ENCODE peak calls at places on chromosomes 1 and 21, in five cellular contexts. C, Z, X, H and P are unnamed samples.

GRCh38 chr21:35037384-35038105 is 11.6 kb downstream of the RUNX1 start:
- DNase-seq in C (no peak), Z (no peak), X (no peak), H (no peak), P (no peak)

GRCh38 chr1:177338376-177338775 is 167.6 kb downstream of the BRINP2 start:
- DNase-seq in C (no peak), Z (no peak), X (no peak), H (no peak), P (no peak)

GRCh38 chr1:236394905-236395779 is 1.1 kb downstream of the EDARADD start:
- DNase-seq in C (peak), Z (no peak), X (peak), H (no peak), P (no peak)

GRCh38 chr1:117653195-117653594 is 47.3 kb downstream of the TENT5C start:
- DNase-seq in C (no peak), Z (no peak), X (no peak), H (no peak), P (no peak)

GRCh38 chr1:102365074-102365473 is 368.3 kb upstream of the OLFM3 start:
- DNase-seq in C (no peak), Z (no peak), X (no peak), H (no peak), P (no peak)

GRCh38 chr1:89823679-89824292 is 3.0 kb downstream of the LRRC8D start:
- DNase-seq in C (peak), Z (no peak), X (no peak), H (no peak), P (no peak)

GRCh38 chr1:4796161-4796998 is 142.0 kb downstream of the AJAP1 start:
- DNase-seq in C (no peak), Z (no peak), X (no peak), H (peak), P (no peak)

GRCh38 chr1:95793893-95794292 is 559.9 kb downstream of the RWDD3 start:
- DNase-seq in C (no peak), Z (no peak), X (no peak), H (no peak), P (no peak)

GRCh38 chr1:1157914-1158710 is 15.6 kb upstream of the TTLL10 start:
- DNase-seq in C (peak), Z (no peak), X (no peak), H (no peak), P (no peak)

GRCh38 chr21:15775981-15776380 is 46.2 kb downstream of the USP25 start:
- DNase-seq in C (no peak), Z (no peak), X (no peak), H (no peak), P (peak)

GRCh38 chr21:44919913-44920693 is 596 bp downstream of the ITGB2 start:
- DNase-seq in C (no peak), Z (no peak), X (no peak), H (no peak), P (no peak)

GRCh38 chr1:201902198-201902597 is 13.5 kb downstream of the SHISA4 start:
- DNase-seq in C (peak), Z (no peak), X (no peak), H (no peak), P (peak)

GRCh38 chr1:246631426-246631825 is 65.2 kb downstream of the CNST start:
- DNase-seq in C (no peak), Z (no peak), X (no peak), H (no peak), P (peak)

GRCh38 chr1:115112496-115113375 is 23.4 kb upstream of the TSPAN2 start:
- DNase-seq in C (peak), Z (no peak), X (peak), H (no peak), P (no peak)

GRCh38 chr1:92475029-92475428 is 11.7 kb downstream of the GFI1 start:
- DNase-seq in C (no peak), Z (no peak), X (no peak), H (no peak), P (no peak)

GRCh38 chr21:42199488-42200463 is 19.2 kb upstream of the ABCG1 start:
- DNase-seq in C (no peak), Z (peak), X (no peak), H (peak), P (peak)

GRCh38 chr1:187074445-187075045 is 245.8 kb downstream of the PLA2G4A start:
- DNase-seq in C (no peak), Z (no peak), X (no peak), H (no peak), P (no peak)

GRCh38 chr1:57279909-57280666 is 143.8 kb downstream of the DAB1 start:
- DNase-seq in C (no peak), Z (no peak), X (no peak), H (no peak), P (peak)

GRCh38 chr1:34867421-34867820 is 7.9 kb upstream of the SMIM12 start:
- DNase-seq in C (no peak), Z (no peak), X (no peak), H (no peak), P (no peak)

GRCh38 chr1:30740251-30740951 is 17.0 kb upstream of the MATN1 start:
- DNase-seq in C (no peak), Z (no peak), X (no peak), H (no peak), P (no peak)

GRCh38 chr1:180288232-180288818 is 58.3 kb downstream of the LHX4 start:
- DNase-seq in C (no peak), Z (no peak), X (no peak), H (no peak), P (no peak)

GRCh38 chr1:170041423-170042207 is 32.9 kb downstream of the KIFAP3 start:
- DNase-seq in C (no peak), Z (no peak), X (no peak), H (no peak), P (no peak)

GRCh38 chr1:66925944-66926343 is 1.2 kb downstream of the MIER1 start:
- DNase-seq in C (no peak), Z (no peak), X (peak), H (no peak), P (no peak)

GRCh38 chr1:61268546-61269243 is 186.3 kb downstream of the NFIA start:
- DNase-seq in C (no peak), Z (no peak), X (no peak), H (no peak), P (no peak)

GRCh38 chr1:110674337-110675059 is at the start of gene KCNA3:
- DNase-seq in C (no peak), Z (no peak), X (peak), H (no peak), P (no peak)

GRCh38 chr1:182610606-182611194 is 6.5 kb upstream of the RGS16 start:
- DNase-seq in C (no peak), Z (no peak), X (no peak), H (no peak), P (no peak)

GRCh38 chr1:201191723-201192477 is 1.3 kb downstream of the IGFN1 start:
- DNase-seq in C (no peak), Z (peak), X (no peak), H (no peak), P (peak)

GRCh38 chr1:93537924-93538323 is 90.0 kb downstream of the FNBP1L start:
- DNase-seq in C (no peak), Z (no peak), X (no peak), H (no peak), P (peak)

GRCh38 chr1:66331641-66332523 is 202.1 kb upstream of the SGIP1 start:
- DNase-seq in C (no peak), Z (peak), X (peak), H (no peak), P (peak)

GRCh38 chr1:34929853-34930701 is 627 bp upstream of the DLGAP3 start:
- DNase-seq in C (no peak), Z (no peak), X (peak), H (no peak), P (no peak)

DNA sequence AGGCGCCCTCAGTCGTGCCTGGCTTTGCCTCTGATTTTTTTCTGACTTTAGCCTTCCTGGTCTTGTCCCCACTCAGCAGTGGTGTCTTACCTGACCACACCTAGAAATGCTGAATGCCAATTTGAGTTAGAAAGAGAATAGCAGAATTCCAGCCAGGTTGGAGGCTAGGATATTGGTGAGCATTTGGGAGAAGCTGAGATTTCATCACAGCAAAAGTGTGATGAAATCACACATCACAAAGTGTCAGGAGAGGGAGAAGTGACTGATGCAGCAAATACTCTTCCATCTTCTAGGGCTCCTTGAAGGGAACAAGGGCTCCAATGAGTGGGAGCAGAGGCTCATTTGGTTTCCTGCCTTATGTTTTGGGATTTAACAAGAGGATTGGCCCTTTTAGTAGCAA is 34.3 kb downstream of the PIK3CD start:
- DNase-seq in C (no peak), Z (no peak), X (no peak), H (no peak), P (no peak)
- TF ChIP-seq USF2 in C (no peak), Z (no peak), X (no peak), H (no peak), P (no peak)

DNA sequence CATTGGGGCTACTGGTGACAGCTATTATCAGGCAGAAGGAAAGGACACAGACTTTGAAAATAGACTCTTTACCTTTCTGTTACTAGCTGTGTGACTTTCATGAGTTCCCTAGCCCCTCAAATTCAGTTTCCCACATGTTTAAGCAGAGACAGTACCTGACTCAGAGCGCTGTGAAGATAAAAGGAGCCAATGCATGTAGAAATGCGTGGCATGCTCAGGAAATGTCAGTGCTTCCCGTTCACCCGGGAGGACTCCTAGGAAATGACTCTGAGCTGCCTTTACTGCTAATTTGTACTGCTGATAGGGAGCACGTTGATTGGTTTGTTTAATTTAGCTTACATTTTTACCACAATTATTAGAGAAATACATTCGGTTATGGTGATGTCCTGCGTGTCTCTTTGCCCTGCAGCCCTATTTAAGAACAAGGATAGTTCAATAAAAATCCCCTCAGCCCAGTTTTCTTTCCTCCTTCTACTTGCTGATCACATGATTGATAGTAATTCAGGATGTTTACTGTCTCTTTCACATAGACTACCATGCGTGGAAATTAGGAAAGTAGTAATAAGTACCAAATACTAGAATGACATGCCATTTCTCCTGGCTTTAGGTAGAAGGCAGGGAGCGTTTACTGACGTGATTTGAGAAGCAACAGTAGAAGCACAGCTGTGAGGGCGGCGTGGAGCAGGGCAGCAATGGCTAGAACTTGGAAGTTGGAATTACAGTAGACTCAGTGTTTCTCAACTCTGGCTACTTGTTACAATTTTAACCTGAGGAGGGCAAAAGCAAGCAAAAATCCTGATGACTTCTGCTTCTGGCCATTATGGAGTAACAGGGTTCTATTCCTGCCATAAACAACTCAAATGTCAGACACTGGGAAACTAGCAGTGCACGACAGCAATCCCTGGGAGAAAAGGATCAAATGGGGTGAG is 15.9 kb downstream of the PDIK1L start:
- DNase-seq in C (no peak), Z (no peak), X (no peak), H (no peak), P (no peak)
- TF ChIP-seq USF2 in C (no peak), Z (no peak), X (no peak), H (no peak), P (no peak)

GRCh38 chr1:15236226-15237145 is 10.5 kb upstream of the FHAD1 start:
- DNase-seq in C (peak), Z (no peak), X (no peak), H (no peak), P (no peak)
- TF ChIP-seq USF2 in C (peak), Z (peak), X (no peak), H (no peak), P (peak)

DNA sequence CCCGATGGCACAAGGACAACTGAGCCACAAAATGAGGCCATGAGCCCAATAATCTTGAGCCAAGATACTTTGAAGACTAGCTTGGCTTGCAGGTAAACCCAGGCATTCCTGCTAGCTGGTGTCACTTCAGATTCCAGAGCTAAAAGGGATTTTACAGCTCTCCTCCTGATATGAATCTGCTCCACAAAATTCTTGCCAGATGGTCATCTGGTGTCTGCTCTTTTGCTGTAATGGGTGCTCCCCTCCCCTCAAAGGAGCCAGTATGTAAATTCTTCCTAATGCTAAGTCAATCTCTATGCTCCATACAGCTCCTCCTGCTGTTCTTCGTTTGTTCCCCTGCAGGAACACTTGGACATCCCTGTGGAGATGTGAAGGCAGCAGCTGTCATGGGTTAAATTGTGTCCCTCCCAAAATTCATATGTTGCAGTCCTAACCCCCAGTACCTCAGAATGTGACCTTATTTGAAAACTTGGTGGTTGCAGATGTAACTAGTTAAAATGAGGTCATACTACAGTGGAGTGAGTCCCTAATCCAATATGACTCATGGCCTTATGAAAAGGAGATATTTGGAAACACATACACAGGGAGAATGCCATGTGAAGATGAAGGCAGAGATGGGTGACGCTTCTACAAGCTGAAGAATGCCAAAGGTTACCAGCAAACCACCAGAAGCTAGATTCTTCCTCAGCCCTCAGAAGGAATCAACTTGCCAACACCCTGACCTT is 180.6 kb upstream of the PALMD start:
- DNase-seq in C (no peak), Z (no peak), X (peak), H (no peak), P (peak)
- TF ChIP-seq USF2 in C (no peak), Z (no peak), X (no peak), H (no peak), P (no peak)

GRCh38 chr1:218482683-218483082 is 137.5 kb downstream of the TGFB2 start:
- DNase-seq in C (no peak), Z (no peak), X (no peak), H (no peak), P (peak)
- TF ChIP-seq USF2 in C (no peak), Z (no peak), X (no peak), H (no peak), P (no peak)

GRCh38 chr21:40053007-40053406 is 185.8 kb downstream of the PCP4 start:
- DNase-seq in C (no peak), Z (no peak), X (peak), H (no peak), P (no peak)

GRCh38 chr21:40051801-40052200 is 184.6 kb downstream of the PCP4 start:
- DNase-seq in C (no peak), Z (no peak), X (no peak), H (no peak), P (no peak)

GRCh38 chr21:40052276-40052675 is 185.0 kb downstream of the PCP4 start:
- DNase-seq in C (no peak), Z (no peak), X (no peak), H (no peak), P (no peak)

GRCh38 chr21:40056031-40056430 is 188.8 kb downstream of the PCP4 start:
- DNase-seq in C (no peak), Z (no peak), X (no peak), H (no peak), P (no peak)

DNA sequence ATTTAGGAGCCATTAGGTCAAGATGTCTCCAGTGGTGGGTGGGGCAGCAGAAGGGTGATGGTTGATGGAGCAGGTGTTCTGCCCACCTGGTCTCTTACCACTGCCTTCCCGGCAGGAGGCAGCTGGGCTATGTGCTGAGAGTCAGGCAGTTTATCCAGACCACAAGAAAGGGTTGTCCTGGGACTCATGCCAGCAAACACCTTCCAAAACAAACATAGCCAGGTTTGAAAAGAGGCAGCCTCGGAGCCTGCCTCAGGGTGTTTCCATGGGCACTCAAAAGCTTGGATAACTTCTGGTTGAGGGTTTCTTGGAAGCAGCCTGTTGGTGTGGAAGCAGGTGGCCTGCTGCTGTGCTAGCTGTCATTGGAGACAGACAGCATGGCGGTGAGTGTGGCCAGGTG is 187.2 kb downstream of the PCP4 start:
- DNase-seq in C (no peak), Z (no peak), X (no peak), H (no peak), P (no peak)
- TF ChIP-seq USF2 in C (no peak), Z (no peak), X (no peak), H (no peak), P (no peak)

GRCh38 chr1:192809286-192810252 is 730 bp downstream of the RGS2 start:
- DNase-seq in C (peak), Z (peak), X (peak), H (no peak), P (peak)
- TF ChIP-seq USF2 in C (no peak), Z (no peak), X (no peak), H (no peak), P (no peak)

DNA sequence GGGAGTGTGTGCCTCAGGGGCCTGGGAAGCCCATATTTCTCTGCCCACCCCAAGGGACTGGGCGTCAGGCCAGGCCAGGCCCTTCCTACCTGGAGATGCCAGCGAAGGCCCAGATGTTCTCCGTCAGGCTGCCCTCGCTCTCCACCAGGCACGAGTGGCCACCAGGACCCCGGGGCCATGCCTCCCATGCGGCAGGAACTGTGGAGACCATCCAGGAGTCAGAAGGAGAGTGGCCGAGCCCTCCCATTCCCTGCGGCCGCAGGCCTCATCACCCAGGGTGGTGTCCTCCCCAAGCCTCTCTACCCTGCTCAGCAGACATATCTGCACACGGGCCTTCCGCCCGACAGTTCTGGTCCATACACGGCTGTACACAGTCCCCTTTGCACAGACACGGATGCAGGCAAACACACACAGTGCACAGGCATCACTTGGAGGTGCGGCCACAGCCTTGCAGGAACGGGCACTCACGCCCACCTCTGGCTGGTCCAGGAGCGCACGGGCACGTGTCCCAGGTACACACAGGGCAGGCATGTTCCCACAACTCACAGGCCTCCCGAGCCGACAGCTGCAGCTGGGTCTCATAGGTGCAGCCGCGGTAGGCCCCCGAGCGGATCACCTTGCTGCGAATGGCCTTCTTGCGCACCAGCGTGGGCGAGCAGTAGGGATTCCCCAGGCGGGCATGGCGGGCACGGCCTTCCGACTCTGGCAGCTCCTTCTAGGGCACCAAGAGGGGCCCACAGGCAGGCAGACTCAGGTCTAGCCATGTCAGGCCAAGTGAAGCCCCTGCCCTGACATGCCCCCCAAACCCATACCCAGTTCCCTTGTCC is 5.9 kb upstream of the KIF17 start:
- DNase-seq in C (no peak), Z (no peak), X (peak), H (no peak), P (no peak)
- TF ChIP-seq USF2 in C (no peak), Z (no peak), X (no peak), H (no peak), P (no peak)